ENCODE peak calls at places on chromosomes 6 and 20, in seven cellular contexts. One of them, this sample, is unnamed.

GRCh38 chr20:4848041-4848440 is 126.3 kb downstream of the PRND start:
- DNase-seq in fibroblast of lung: no peak
- DNase-seq in lung: no peak
- DNase-seq in suprapubic skin: no peak
- DNase-seq in body of pancreas: no peak
- DNase-seq in ovary: no peak
- DNase-seq in PC-9: no peak
- DNase-seq in this sample: no peak

GRCh38 chr20:53570446-53571276 is 23.0 kb downstream of the ZNF217 start:
- DNase-seq in PC-9: no peak
- DNase-seq in ovary: no peak
- DNase-seq in lung: no peak
- DNase-seq in body of pancreas: peak; percentile 45
- DNase-seq in fibroblast of lung: no peak
- DNase-seq in suprapubic skin: peak; percentile 38
- DNase-seq in this sample: peak; percentile 23

GRCh38 chr6:12266571-12266970 is 23.6 kb upstream of the EDN1 start:
- DNase-seq in suprapubic skin: no peak
- DNase-seq in PC-9: peak; percentile 70
- DNase-seq in lung: no peak
- DNase-seq in body of pancreas: no peak
- DNase-seq in ovary: no peak
- DNase-seq in fibroblast of lung: peak; percentile 12
- DNase-seq in this sample: no peak

GRCh38 chr6:10256113-10256690 is 158.7 kb downstream of the TFAP2A start:
- DNase-seq in fibroblast of lung: no peak
- DNase-seq in PC-9: no peak
- DNase-seq in body of pancreas: no peak
- DNase-seq in suprapubic skin: no peak
- DNase-seq in ovary: no peak
- DNase-seq in lung: no peak
- DNase-seq in this sample: no peak

GRCh38 chr6:70973591-70973990 is 16.7 kb upstream of the B3GAT2 start:
- DNase-seq in body of pancreas: no peak
- DNase-seq in ovary: no peak
- DNase-seq in fibroblast of lung: no peak
- DNase-seq in suprapubic skin: no peak
- DNase-seq in PC-9: no peak
- DNase-seq in lung: no peak
- DNase-seq in this sample: no peak

GRCh38 chr6:123529843-123530242 is 106.9 kb downstream of the TRDN start:
- DNase-seq in ovary: no peak
- DNase-seq in body of pancreas: no peak
- DNase-seq in lung: no peak
- DNase-seq in fibroblast of lung: no peak
- DNase-seq in suprapubic skin: no peak
- DNase-seq in PC-9: peak; percentile 79
- DNase-seq in this sample: no peak

GRCh38 chr6:74932214-74932923 is 273.5 kb downstream of the COL12A1 start:
- DNase-seq in PC-9: peak; percentile 56
- DNase-seq in suprapubic skin: no peak
- DNase-seq in body of pancreas: no peak
- DNase-seq in fibroblast of lung: peak; percentile 37
- DNase-seq in ovary: no peak
- DNase-seq in lung: no peak
- DNase-seq in this sample: peak; percentile 18

GRCh38 chr6:34151321-34152041 is 5.6 kb upstream of the GRM4 start:
- DNase-seq in suprapubic skin: peak; percentile 74
- DNase-seq in body of pancreas: no peak
- DNase-seq in fibroblast of lung: no peak
- DNase-seq in PC-9: no peak
- DNase-seq in ovary: no peak
- DNase-seq in lung: no peak
- DNase-seq in this sample: no peak

GRCh38 chr6:102571236-102571908 is 1177.9 kb downstream of the GRIK2 start:
- DNase-seq in suprapubic skin: no peak
- DNase-seq in PC-9: no peak
- DNase-seq in lung: no peak
- DNase-seq in body of pancreas: no peak
- DNase-seq in ovary: no peak
- DNase-seq in fibroblast of lung: no peak
- DNase-seq in this sample: no peak

GRCh38 chr20:58256307-58256706 is 27.9 kb upstream of the ANKRD60 start:
- DNase-seq in lung: no peak
- DNase-seq in PC-9: no peak
- DNase-seq in body of pancreas: no peak
- DNase-seq in fibroblast of lung: no peak
- DNase-seq in ovary: no peak
- DNase-seq in suprapubic skin: no peak
- DNase-seq in this sample: no peak

GRCh38 chr6:125197795-125198269 is 44.3 kb downstream of the TPD52L1 start:
- DNase-seq in fibroblast of lung: peak; percentile 55
- DNase-seq in lung: peak; percentile 81
- DNase-seq in ovary: peak; percentile 75
- DNase-seq in suprapubic skin: no peak
- DNase-seq in body of pancreas: peak; percentile 96
- DNase-seq in PC-9: peak; percentile 68
- DNase-seq in this sample: peak; percentile 70

GRCh38 chr6:128570439-128571063 is 50.2 kb upstream of the PTPRK start:
- DNase-seq in suprapubic skin: no peak
- DNase-seq in lung: no peak
- DNase-seq in PC-9: peak; percentile 98
- DNase-seq in body of pancreas: no peak
- DNase-seq in ovary: no peak
- DNase-seq in fibroblast of lung: no peak
- DNase-seq in this sample: no peak

GRCh38 chr6:3788408-3789017 is 37.0 kb upstream of the PXDC1 start:
- DNase-seq in fibroblast of lung: peak; percentile 48
- DNase-seq in suprapubic skin: no peak
- DNase-seq in ovary: no peak
- DNase-seq in body of pancreas: no peak
- DNase-seq in lung: no peak
- DNase-seq in PC-9: no peak
- DNase-seq in this sample: no peak

DNA sequence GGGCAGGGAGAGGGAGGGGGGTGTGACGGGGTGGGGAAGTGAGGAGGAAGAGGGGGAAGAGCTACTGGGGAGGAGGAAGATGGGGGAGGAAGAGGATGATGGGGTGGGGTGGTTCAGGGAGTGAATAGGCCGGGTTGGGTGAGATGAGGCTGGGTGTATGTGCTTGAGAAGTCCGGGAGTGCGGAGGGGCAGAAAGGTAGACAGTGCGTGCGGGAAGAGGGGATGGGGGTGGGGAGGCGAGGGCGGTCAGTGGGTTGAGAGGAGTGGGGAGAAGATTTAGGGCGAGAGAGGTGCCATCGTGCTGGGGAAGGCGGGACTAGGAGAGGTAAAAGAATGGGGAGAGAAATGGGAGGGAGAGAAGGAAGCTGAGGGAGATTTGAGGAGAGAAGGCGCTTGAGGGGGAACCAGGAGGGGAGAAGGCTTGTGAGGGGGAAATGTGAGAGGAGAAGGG is 30.9 kb upstream of the NOTCH4 start:
- DNase-seq in PC-9: no peak
- DNase-seq in ovary: peak; percentile 50
- DNase-seq in lung: no peak
- DNase-seq in body of pancreas: no peak
- DNase-seq in fibroblast of lung: no peak
- DNase-seq in suprapubic skin: no peak
- DNase-seq in this sample: peak; percentile 24
- H3K4me3 ChIP-seq in PC-9: no peak overlapping the region
- H3K4me3 ChIP-seq in ovary: peak overlapping the region; percentile 40
- H3K4me3 ChIP-seq in lung: no peak overlapping the region
- H3K4me3 ChIP-seq in body of pancreas: no peak overlapping the region
- H3K4me3 ChIP-seq in fibroblast of lung: peak overlapping the region; percentile 27
- H3K4me3 ChIP-seq in suprapubic skin: peak overlapping the region; percentile 45
- H3K4me3 ChIP-seq in this sample: no peak overlapping the region

DNA sequence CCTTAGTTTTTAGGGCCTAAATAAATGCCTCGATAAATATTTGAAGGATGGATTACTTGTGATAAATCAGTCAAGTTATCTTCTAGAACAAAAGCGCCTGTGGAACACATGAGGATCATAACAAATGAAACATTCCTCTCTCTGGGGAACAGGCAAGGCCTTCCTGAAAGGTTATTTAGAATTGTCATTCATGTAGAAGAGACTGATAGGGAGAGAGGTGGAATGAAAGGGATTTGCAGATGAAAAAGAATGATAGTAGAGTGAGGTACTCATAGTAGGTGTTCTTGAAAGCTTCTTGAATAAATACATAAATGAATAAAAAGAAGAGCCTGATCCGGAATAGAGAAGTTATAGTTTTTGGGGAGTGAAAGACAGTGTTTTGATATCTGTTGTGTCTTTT is 30.5 kb downstream of the TSPYL4 start:
- DNase-seq in ovary: no peak
- DNase-seq in body of pancreas: no peak
- DNase-seq in PC-9: no peak
- DNase-seq in fibroblast of lung: no peak
- DNase-seq in suprapubic skin: no peak
- DNase-seq in lung: no peak
- DNase-seq in this sample: no peak
- H3K27ac ChIP-seq in ovary: no peak overlapping the region
- H3K27ac ChIP-seq in body of pancreas: no peak overlapping the region
- H3K27ac ChIP-seq in PC-9: no peak overlapping the region
- H3K27ac ChIP-seq in fibroblast of lung: no peak overlapping the region
- H3K27ac ChIP-seq in suprapubic skin: no peak overlapping the region
- H3K27ac ChIP-seq in lung: no peak overlapping the region
- H3K27ac ChIP-seq in this sample: no peak overlapping the region

DNA sequence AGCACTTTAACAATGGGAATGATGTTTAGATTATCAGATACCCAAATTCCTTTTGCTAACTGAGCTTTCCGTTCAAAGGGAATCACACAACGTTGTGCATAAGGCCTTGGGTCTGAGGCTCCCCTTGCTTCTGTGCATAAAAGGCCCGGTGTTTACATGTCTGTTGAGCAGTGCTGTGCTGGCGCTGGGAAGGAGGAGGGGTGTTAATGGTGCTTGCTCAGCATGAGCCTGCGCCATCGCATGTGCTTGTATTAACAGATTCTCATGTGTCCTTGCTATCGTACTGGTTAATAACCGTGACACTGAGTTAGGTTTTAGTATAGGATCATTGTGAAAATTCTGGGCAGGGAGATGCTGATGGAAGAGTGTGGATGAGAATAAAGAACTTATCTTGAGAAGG is 62.2 kb upstream of the TRAF3IP2 start:
- DNase-seq in suprapubic skin: no peak
- DNase-seq in fibroblast of lung: peak; percentile 51
- DNase-seq in ovary: no peak
- DNase-seq in lung: no peak
- DNase-seq in body of pancreas: no peak
- DNase-seq in PC-9: no peak
- DNase-seq in this sample: no peak
- H3K4me1 ChIP-seq in suprapubic skin: peaks cover 23% of the 10 kb centered on the region
- H3K4me1 ChIP-seq in fibroblast of lung: peaks cover 12% of the 10 kb centered on the region
- H3K4me1 ChIP-seq in ovary: peaks cover 10% of the 10 kb centered on the region
- H3K4me1 ChIP-seq in lung: peaks cover 16% of the 10 kb centered on the region
- H3K4me1 ChIP-seq in body of pancreas: no peaks in the 10 kb centered on the region
- H3K4me1 ChIP-seq in PC-9: no peaks in the 10 kb centered on the region
- H3K4me1 ChIP-seq in this sample: peaks cover 13% of the 10 kb centered on the region

GRCh38 chr20:47456952-47457724 is 44.5 kb upstream of the NCOA3 start:
- DNase-seq in fibroblast of lung: peak; percentile 23
- DNase-seq in body of pancreas: no peak
- DNase-seq in PC-9: peak; percentile 79
- DNase-seq in lung: no peak
- DNase-seq in ovary: no peak
- DNase-seq in suprapubic skin: no peak
- DNase-seq in this sample: no peak
- H3K4me3 ChIP-seq in fibroblast of lung: no peak overlapping the region
- H3K4me3 ChIP-seq in body of pancreas: no peak overlapping the region
- H3K4me3 ChIP-seq in PC-9: no peak overlapping the region
- H3K4me3 ChIP-seq in lung: no peak overlapping the region
- H3K4me3 ChIP-seq in ovary: no peak overlapping the region
- H3K4me3 ChIP-seq in suprapubic skin: no peak overlapping the region
- H3K4me3 ChIP-seq in this sample: no peak overlapping the region

GRCh38 chr20:35315199-35316020 is 23.2 kb upstream of the FAM83C start:
- DNase-seq in fibroblast of lung: no peak
- DNase-seq in ovary: no peak
- DNase-seq in PC-9: no peak
- DNase-seq in lung: no peak
- DNase-seq in body of pancreas: no peak
- DNase-seq in suprapubic skin: no peak
- DNase-seq in this sample: no peak
- H3K27ac ChIP-seq in fibroblast of lung: peak overlapping the region; percentile 31
- H3K27ac ChIP-seq in ovary: no peak overlapping the region
- H3K27ac ChIP-seq in PC-9: no peak overlapping the region
- H3K27ac ChIP-seq in lung: no peak overlapping the region
- H3K27ac ChIP-seq in body of pancreas: no peak overlapping the region
- H3K27ac ChIP-seq in suprapubic skin: no peak overlapping the region
- H3K27ac ChIP-seq in this sample: no peak overlapping the region

DNA sequence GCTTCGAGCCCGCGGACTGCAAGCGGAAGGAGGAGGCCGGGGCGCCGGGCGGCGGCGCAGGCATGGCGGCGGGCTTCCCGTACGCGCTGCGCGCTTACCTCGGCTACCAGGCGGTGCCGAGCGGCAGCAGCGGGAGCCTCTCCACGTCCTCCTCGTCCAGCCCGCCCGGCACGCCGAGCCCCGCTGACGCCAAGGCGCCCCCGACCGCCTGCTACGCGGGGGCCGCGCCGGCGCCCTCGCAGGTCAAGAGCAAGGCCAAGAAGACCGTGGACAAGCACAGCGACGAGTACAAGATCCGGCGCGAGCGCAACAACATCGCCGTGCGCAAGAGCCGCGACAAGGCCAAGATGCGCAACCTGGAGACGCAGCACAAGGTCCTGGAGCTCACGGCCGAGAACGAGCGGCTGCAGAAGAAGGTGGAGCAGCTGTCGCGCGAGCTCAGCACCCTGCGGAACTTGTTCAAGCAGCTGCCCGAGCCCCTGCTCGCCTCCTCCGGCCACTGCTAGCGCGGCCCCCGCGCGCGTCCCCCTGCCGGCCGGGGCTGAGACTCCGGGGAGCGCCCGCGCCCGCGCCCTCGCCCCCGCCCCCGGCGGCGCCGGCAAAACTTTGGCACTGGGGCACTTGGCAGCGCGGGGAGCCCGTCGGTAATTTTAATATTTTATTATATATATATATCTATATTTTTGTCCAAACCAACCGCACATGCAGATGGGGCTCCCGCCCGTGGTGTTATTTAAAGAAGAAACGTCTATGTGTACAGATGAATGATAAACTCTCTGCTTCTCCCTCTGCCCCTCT is 1.1 kb downstream of the CEBPB start:
- DNase-seq in suprapubic skin: peak; percentile 83
- DNase-seq in PC-9: peak; percentile 50
- DNase-seq in lung: no peak
- DNase-seq in ovary: peak; percentile 71
- DNase-seq in fibroblast of lung: no peak
- DNase-seq in body of pancreas: peak; percentile 61
- DNase-seq in this sample: peak; percentile 59
- H3K4me1 ChIP-seq in suprapubic skin: peaks cover 38% of the 10 kb centered on the region
- H3K4me1 ChIP-seq in PC-9: peaks cover 62% of the 10 kb centered on the region
- H3K4me1 ChIP-seq in lung: peaks cover 16% of the 10 kb centered on the region
- H3K4me1 ChIP-seq in ovary: peaks cover 11% of the 10 kb centered on the region
- H3K4me1 ChIP-seq in fibroblast of lung: peaks cover 9% of the 10 kb centered on the region
- H3K4me1 ChIP-seq in body of pancreas: peaks cover 43% of the 10 kb centered on the region
- H3K4me1 ChIP-seq in this sample: peaks cover 8% of the 10 kb centered on the region

GRCh38 chr20:1896859-1897258 is 1.7 kb downstream of the SIRPA start:
- DNase-seq in PC-9: no peak
- DNase-seq in lung: no peak
- DNase-seq in body of pancreas: no peak
- DNase-seq in ovary: no peak
- DNase-seq in fibroblast of lung: no peak
- DNase-seq in suprapubic skin: no peak
- DNase-seq in this sample: no peak
- H3K4me3 ChIP-seq in PC-9: no peak overlapping the region
- H3K4me3 ChIP-seq in lung: no peak overlapping the region
- H3K4me3 ChIP-seq in body of pancreas: no peak overlapping the region
- H3K4me3 ChIP-seq in ovary: no peak overlapping the region
- H3K4me3 ChIP-seq in fibroblast of lung: no peak overlapping the region
- H3K4me3 ChIP-seq in suprapubic skin: peak overlapping the region; percentile 82
- H3K4me3 ChIP-seq in this sample: peak overlapping the region; percentile 70

This sample was measured in cardiac muscle cell.